ENCODE peak calls at places on chromosomes 4 and X, in seven cellular contexts. I is sigmoid colon, A is uterus, R is NCI-H2171, L is hypothalamus, W is fibroblast of mammary gland, M is tibial artery. P is an unnamed sample.

GRCh38 chr4:98386-98785 is 25.9 kb upstream of the ZNF718 start:
- DNase-seq in A (no peak), M (no peak), R (no peak), L (no peak), I (no peak), W (no peak), P (no peak)

GRCh38 chr4:97498875-97499274 is 644.4 kb downstream of the STPG2 start:
- DNase-seq in M (no peak), L (no peak), I (no peak), R (no peak), W (peak), A (no peak), P (no peak)

GRCh38 chr4:8066336-8066931 is 92.2 kb downstream of the ABLIM2 start:
- DNase-seq in R (no peak), W (no peak), A (no peak), L (no peak), M (no peak), I (no peak), P (no peak)

GRCh38 chrX:109732319-109732779 is 708 bp downstream of the ACSL4 start:
- DNase-seq in R (peak), W (peak), L (no peak), M (no peak), A (no peak), I (no peak), P (no peak)

GRCh38 chr4:129362685-129363274 is 266.8 kb downstream of the C4orf33 start:
- DNase-seq in W (peak), A (peak), I (no peak), L (no peak), M (peak), R (peak), P (no peak)

GRCh38 chr4:83109480-83110221 is 4.9 kb downstream of the PLAC8 start:
- DNase-seq in W (peak), I (peak), R (peak), A (peak), M (no peak), L (no peak), P (peak)

GRCh38 chrX:103831803-103832544 is at the start of gene RAB9B:
- DNase-seq in W (peak), M (peak), L (peak), R (peak), I (peak), A (peak), P (no peak)

GRCh38 chr4:138204507-138204906 is 37.6 kb downstream of the SLC7A11 start:
- DNase-seq in R (no peak), M (no peak), W (no peak), A (no peak), I (no peak), L (no peak), P (no peak)

GRCh38 chr4:53558061-53558801 is 33.1 kb downstream of the LNX1 start:
- DNase-seq in M (no peak), R (no peak), L (no peak), I (no peak), W (peak), A (no peak), P (no peak)

GRCh38 chrX:79270401-79270800 is 96.7 kb downstream of the ITM2A start:
- DNase-seq in A (no peak), L (no peak), R (no peak), I (no peak), M (peak), W (peak), P (peak)

GRCh38 chr4:183541081-183542045 is 36.5 kb downstream of the ING2 start:
- DNase-seq in I (no peak), A (no peak), M (no peak), L (no peak), W (peak), R (no peak), P (no peak)